ENCODE peak calls at places on chromosomes 3 and 15, in ten cellular contexts. One of them, this sample, is unnamed.

GRCh38 chr3:79258479-79258878 is 509.3 kb downstream of the ROBO1 start:
- DNase-seq in iPS-NIHi11: no peak
- DNase-seq in NCI-H774: no peak
- DNase-seq in stimulated activated effector memory CD8-positive, alpha-beta T cell treated with anti-CD3 and anti-CD28 coated beads, Interleukin-12 subunit alpha, Interleukin-12 subunit beta, amount 100 ng/mL, for 72 hours: no peak
- DNase-seq in HuH-7.5: no peak
- DNase-seq in HTR-8/SVneo: no peak
- DNase-seq in NCI-H460: no peak
- DNase-seq in SK-N-MC: no peak
- DNase-seq in cardiac fibroblast: peak; percentile 69
- DNase-seq in uterus: no peak
- DNase-seq in this sample: no peak

GRCh38 chr3:52428151-52429005 is 16.5 kb downstream of the SEMA3G start:
- DNase-seq in SK-N-MC: no peak
- DNase-seq in NCI-H460: peak; percentile 56
- DNase-seq in iPS-NIHi11: peak; percentile 61
- DNase-seq in NCI-H774: peak; percentile 22
- DNase-seq in cardiac fibroblast: peak; percentile 90
- DNase-seq in HTR-8/SVneo: peak; percentile 63
- DNase-seq in stimulated activated effector memory CD8-positive, alpha-beta T cell treated with anti-CD3 and anti-CD28 coated beads, Interleukin-12 subunit alpha, Interleukin-12 subunit beta, amount 100 ng/mL, for 72 hours: no peak
- DNase-seq in uterus: peak; percentile 72
- DNase-seq in HuH-7.5: no peak
- DNase-seq in this sample: no peak

GRCh38 chr3:149356630-149357029 is 20.8 kb downstream of the TM4SF1 start:
- DNase-seq in NCI-H460: no peak
- DNase-seq in cardiac fibroblast: no peak
- DNase-seq in HTR-8/SVneo: no peak
- DNase-seq in SK-N-MC: no peak
- DNase-seq in stimulated activated effector memory CD8-positive, alpha-beta T cell treated with anti-CD3 and anti-CD28 coated beads, Interleukin-12 subunit alpha, Interleukin-12 subunit beta, amount 100 ng/mL, for 72 hours: no peak
- DNase-seq in NCI-H774: no peak
- DNase-seq in HuH-7.5: no peak
- DNase-seq in uterus: no peak
- DNase-seq in iPS-NIHi11: no peak
- DNase-seq in this sample: no peak

GRCh38 chr3:127212711-127213110 is 19.8 kb downstream of the PRR23E start:
- DNase-seq in NCI-H460: no peak
- DNase-seq in HTR-8/SVneo: no peak
- DNase-seq in cardiac fibroblast: no peak
- DNase-seq in NCI-H774: no peak
- DNase-seq in iPS-NIHi11: no peak
- DNase-seq in HuH-7.5: no peak
- DNase-seq in stimulated activated effector memory CD8-positive, alpha-beta T cell treated with anti-CD3 and anti-CD28 coated beads, Interleukin-12 subunit alpha, Interleukin-12 subunit beta, amount 100 ng/mL, for 72 hours: peak; percentile 32
- DNase-seq in SK-N-MC: no peak
- DNase-seq in uterus: no peak
- DNase-seq in this sample: no peak

GRCh38 chr15:80252281-80252619 is 237 bp upstream of the CTXND1 start:
- DNase-seq in cardiac fibroblast: no peak
- DNase-seq in NCI-H460: no peak
- DNase-seq in iPS-NIHi11: no peak
- DNase-seq in NCI-H774: no peak
- DNase-seq in stimulated activated effector memory CD8-positive, alpha-beta T cell treated with anti-CD3 and anti-CD28 coated beads, Interleukin-12 subunit alpha, Interleukin-12 subunit beta, amount 100 ng/mL, for 72 hours: no peak
- DNase-seq in SK-N-MC: no peak
- DNase-seq in HuH-7.5: no peak
- DNase-seq in HTR-8/SVneo: no peak
- DNase-seq in uterus: no peak
- DNase-seq in this sample: no peak

GRCh38 chr3:123941150-123941941 is 19.7 kb downstream of the CCDC14 start:
- DNase-seq in NCI-H774: no peak
- DNase-seq in HuH-7.5: no peak
- DNase-seq in cardiac fibroblast: no peak
- DNase-seq in SK-N-MC: no peak
- DNase-seq in HTR-8/SVneo: no peak
- DNase-seq in uterus: no peak
- DNase-seq in iPS-NIHi11: no peak
- DNase-seq in stimulated activated effector memory CD8-positive, alpha-beta T cell treated with anti-CD3 and anti-CD28 coated beads, Interleukin-12 subunit alpha, Interleukin-12 subunit beta, amount 100 ng/mL, for 72 hours: no peak
- DNase-seq in NCI-H460: no peak
- DNase-seq in this sample: no peak

GRCh38 chr3:9316881-9317341 is 45.9 kb upstream of the THUMPD3 start:
- DNase-seq in HTR-8/SVneo: peak; percentile 44
- DNase-seq in NCI-H774: no peak
- DNase-seq in SK-N-MC: no peak
- DNase-seq in uterus: peak; percentile 58
- DNase-seq in HuH-7.5: no peak
- DNase-seq in cardiac fibroblast: peak; percentile 70
- DNase-seq in iPS-NIHi11: peak; percentile 41
- DNase-seq in NCI-H460: no peak
- DNase-seq in stimulated activated effector memory CD8-positive, alpha-beta T cell treated with anti-CD3 and anti-CD28 coated beads, Interleukin-12 subunit alpha, Interleukin-12 subunit beta, amount 100 ng/mL, for 72 hours: no peak
- DNase-seq in this sample: no peak

GRCh38 chr3:13367728-13368127 is 52.4 kb downstream of the NUP210 start:
- DNase-seq in HuH-7.5: no peak
- DNase-seq in uterus: no peak
- DNase-seq in iPS-NIHi11: no peak
- DNase-seq in stimulated activated effector memory CD8-positive, alpha-beta T cell treated with anti-CD3 and anti-CD28 coated beads, Interleukin-12 subunit alpha, Interleukin-12 subunit beta, amount 100 ng/mL, for 72 hours: no peak
- DNase-seq in cardiac fibroblast: no peak
- DNase-seq in NCI-H460: no peak
- DNase-seq in HTR-8/SVneo: no peak
- DNase-seq in NCI-H774: no peak
- DNase-seq in SK-N-MC: no peak
- DNase-seq in this sample: no peak

GRCh38 chr3:134630506-134630905 is 20.3 kb downstream of the KY start:
- DNase-seq in iPS-NIHi11: no peak
- DNase-seq in uterus: no peak
- DNase-seq in NCI-H774: no peak
- DNase-seq in HuH-7.5: no peak
- DNase-seq in cardiac fibroblast: peak; percentile 65
- DNase-seq in HTR-8/SVneo: no peak
- DNase-seq in NCI-H460: no peak
- DNase-seq in stimulated activated effector memory CD8-positive, alpha-beta T cell treated with anti-CD3 and anti-CD28 coated beads, Interleukin-12 subunit alpha, Interleukin-12 subunit beta, amount 100 ng/mL, for 72 hours: no peak
- DNase-seq in SK-N-MC: no peak
- DNase-seq in this sample: peak; percentile 6

GRCh38 chr3:71875461-71875947 is 90.6 kb upstream of the PROK2 start:
- DNase-seq in stimulated activated effector memory CD8-positive, alpha-beta T cell treated with anti-CD3 and anti-CD28 coated beads, Interleukin-12 subunit alpha, Interleukin-12 subunit beta, amount 100 ng/mL, for 72 hours: peak; percentile 87
- DNase-seq in iPS-NIHi11: peak; percentile 81
- DNase-seq in NCI-H460: peak; percentile 53
- DNase-seq in HuH-7.5: peak; percentile 20
- DNase-seq in SK-N-MC: peak; percentile 5
- DNase-seq in cardiac fibroblast: peak; percentile 73
- DNase-seq in uterus: peak; percentile 62
- DNase-seq in NCI-H774: peak; percentile 35
- DNase-seq in HTR-8/SVneo: peak; percentile 69
- DNase-seq in this sample: peak; percentile 78

GRCh38 chr3:134328147-134328591 is 46.1 kb downstream of the AMOTL2 start:
- DNase-seq in NCI-H774: no peak
- DNase-seq in NCI-H460: peak; percentile 65
- DNase-seq in HuH-7.5: no peak
- DNase-seq in cardiac fibroblast: peak; percentile 94
- DNase-seq in stimulated activated effector memory CD8-positive, alpha-beta T cell treated with anti-CD3 and anti-CD28 coated beads, Interleukin-12 subunit alpha, Interleukin-12 subunit beta, amount 100 ng/mL, for 72 hours: no peak
- DNase-seq in SK-N-MC: peak; percentile 62
- DNase-seq in uterus: no peak
- DNase-seq in HTR-8/SVneo: peak; percentile 67
- DNase-seq in iPS-NIHi11: no peak
- DNase-seq in this sample: no peak

GRCh38 chr3:45607790-45608189 is 13.2 kb downstream of the LIMD1 start:
- DNase-seq in HuH-7.5: no peak
- DNase-seq in cardiac fibroblast: peak; percentile 51
- DNase-seq in uterus: no peak
- DNase-seq in HTR-8/SVneo: peak; percentile 59
- DNase-seq in NCI-H774: no peak
- DNase-seq in SK-N-MC: no peak
- DNase-seq in stimulated activated effector memory CD8-positive, alpha-beta T cell treated with anti-CD3 and anti-CD28 coated beads, Interleukin-12 subunit alpha, Interleukin-12 subunit beta, amount 100 ng/mL, for 72 hours: no peak
- DNase-seq in iPS-NIHi11: no peak
- DNase-seq in NCI-H460: no peak
- DNase-seq in this sample: no peak

GRCh38 chr3:66303556-66303955 is 82.8 kb downstream of the SLC25A26 start:
- DNase-seq in SK-N-MC: no peak
- DNase-seq in NCI-H774: no peak
- DNase-seq in HTR-8/SVneo: no peak
- DNase-seq in stimulated activated effector memory CD8-positive, alpha-beta T cell treated with anti-CD3 and anti-CD28 coated beads, Interleukin-12 subunit alpha, Interleukin-12 subunit beta, amount 100 ng/mL, for 72 hours: peak; percentile 75
- DNase-seq in HuH-7.5: no peak
- DNase-seq in uterus: no peak
- DNase-seq in iPS-NIHi11: no peak
- DNase-seq in cardiac fibroblast: no peak
- DNase-seq in NCI-H460: no peak
- DNase-seq in this sample: no peak

GRCh38 chr3:36786921-36787890 is 22.9 kb upstream of the DCLK3 start:
- DNase-seq in SK-N-MC: no peak
- DNase-seq in stimulated activated effector memory CD8-positive, alpha-beta T cell treated with anti-CD3 and anti-CD28 coated beads, Interleukin-12 subunit alpha, Interleukin-12 subunit beta, amount 100 ng/mL, for 72 hours: no peak
- DNase-seq in cardiac fibroblast: no peak
- DNase-seq in NCI-H460: no peak
- DNase-seq in NCI-H774: no peak
- DNase-seq in uterus: no peak
- DNase-seq in iPS-NIHi11: no peak
- DNase-seq in HTR-8/SVneo: no peak
- DNase-seq in HuH-7.5: no peak
- DNase-seq in this sample: no peak

GRCh38 chr3:72487078-72487765 is 361.0 kb downstream of the SHQ1 start:
- DNase-seq in SK-N-MC: no peak
- DNase-seq in NCI-H774: no peak
- DNase-seq in HTR-8/SVneo: peak; percentile 87
- DNase-seq in uterus: peak; percentile 57
- DNase-seq in NCI-H460: no peak
- DNase-seq in iPS-NIHi11: peak; percentile 60
- DNase-seq in stimulated activated effector memory CD8-positive, alpha-beta T cell treated with anti-CD3 and anti-CD28 coated beads, Interleukin-12 subunit alpha, Interleukin-12 subunit beta, amount 100 ng/mL, for 72 hours: peak; percentile 80
- DNase-seq in cardiac fibroblast: peak; percentile 87
- DNase-seq in HuH-7.5: no peak
- DNase-seq in this sample: no peak

GRCh38 chr3:83514130-83514914 is 1444.5 kb upstream of the CADM2 start:
- DNase-seq in iPS-NIHi11: no peak
- DNase-seq in HuH-7.5: no peak
- DNase-seq in uterus: no peak
- DNase-seq in HTR-8/SVneo: no peak
- DNase-seq in NCI-H460: no peak
- DNase-seq in stimulated activated effector memory CD8-positive, alpha-beta T cell treated with anti-CD3 and anti-CD28 coated beads, Interleukin-12 subunit alpha, Interleukin-12 subunit beta, amount 100 ng/mL, for 72 hours: no peak
- DNase-seq in NCI-H774: no peak
- DNase-seq in SK-N-MC: no peak
- DNase-seq in cardiac fibroblast: peak; percentile 0
- DNase-seq in this sample: no peak

GRCh38 chr3:114686624-114687023 is 392.8 kb downstream of the TIGIT start:
- DNase-seq in HTR-8/SVneo: no peak
- DNase-seq in NCI-H460: no peak
- DNase-seq in uterus: no peak
- DNase-seq in NCI-H774: no peak
- DNase-seq in HuH-7.5: no peak
- DNase-seq in cardiac fibroblast: no peak
- DNase-seq in SK-N-MC: no peak
- DNase-seq in iPS-NIHi11: no peak
- DNase-seq in stimulated activated effector memory CD8-positive, alpha-beta T cell treated with anti-CD3 and anti-CD28 coated beads, Interleukin-12 subunit alpha, Interleukin-12 subunit beta, amount 100 ng/mL, for 72 hours: no peak
- DNase-seq in this sample: no peak

GRCh38 chr3:128702391-128702790 is 23.6 kb upstream of the RAB7A start:
- DNase-seq in iPS-NIHi11: no peak
- DNase-seq in cardiac fibroblast: no peak
- DNase-seq in HTR-8/SVneo: no peak
- DNase-seq in HuH-7.5: no peak
- DNase-seq in uterus: no peak
- DNase-seq in SK-N-MC: no peak
- DNase-seq in stimulated activated effector memory CD8-positive, alpha-beta T cell treated with anti-CD3 and anti-CD28 coated beads, Interleukin-12 subunit alpha, Interleukin-12 subunit beta, amount 100 ng/mL, for 72 hours: no peak
- DNase-seq in NCI-H460: no peak
- DNase-seq in NCI-H774: no peak
- DNase-seq in this sample: no peak

GRCh38 chr3:16191591-16191990 is 17.1 kb downstream of the GALNT15 start:
- DNase-seq in HTR-8/SVneo: no peak
- DNase-seq in NCI-H460: no peak
- DNase-seq in iPS-NIHi11: no peak
- DNase-seq in HuH-7.5: no peak
- DNase-seq in NCI-H774: no peak
- DNase-seq in cardiac fibroblast: no peak
- DNase-seq in stimulated activated effector memory CD8-positive, alpha-beta T cell treated with anti-CD3 and anti-CD28 coated beads, Interleukin-12 subunit alpha, Interleukin-12 subunit beta, amount 100 ng/mL, for 72 hours: no peak
- DNase-seq in SK-N-MC: no peak
- DNase-seq in uterus: no peak
- DNase-seq in this sample: no peak

GRCh38 chr3:58025824-58026579 is 17.8 kb downstream of the FLNB start:
- DNase-seq in cardiac fibroblast: no peak
- DNase-seq in uterus: no peak
- DNase-seq in SK-N-MC: no peak
- DNase-seq in NCI-H460: no peak
- DNase-seq in HTR-8/SVneo: no peak
- DNase-seq in HuH-7.5: no peak
- DNase-seq in iPS-NIHi11: no peak
- DNase-seq in NCI-H774: peak; percentile 63
- DNase-seq in stimulated activated effector memory CD8-positive, alpha-beta T cell treated with anti-CD3 and anti-CD28 coated beads, Interleukin-12 subunit alpha, Interleukin-12 subunit beta, amount 100 ng/mL, for 72 hours: no peak
- DNase-seq in this sample: no peak